ENCODE peak calls at places on chromosomes 1 and 21, in nine cellular contexts. V is fibroblast of lung, Q is lower leg skin, H is neural progenitor cell, O is NB4, Y is colonic mucosa, B is left lung, M is AG04449, U is IMR-90. X is an unnamed sample.

GRCh38 chr1:93433407-93433961 is 14.4 kb upstream of the FNBP1L start:
- DNase-seq in H (no peak), U (no peak), M (no peak), Y (no peak), V (no peak), O (no peak), B (no peak), Q (no peak), X (no peak)

GRCh38 chr21:39062196-39062900 is 120.9 kb downstream of the PSMG1 start:
- DNase-seq in M (no peak), Y (no peak), B (no peak), Q (no peak), V (no peak), O (no peak), U (no peak), H (no peak), X (no peak)

GRCh38 chr21:43961382-43961909 is 50.7 kb upstream of the TRAPPC10 start:
- DNase-seq in Q (no peak), B (no peak), H (no peak), O (no peak), V (no peak), M (no peak), U (no peak), Y (no peak), X (no peak)

GRCh38 chr1:40795811-40796586 is 12.4 kb downstream of the KCNQ4 start:
- DNase-seq in U (no peak), O (no peak), M (no peak), V (no peak), H (no peak), Q (no peak), B (no peak), Y (no peak), X (no peak)

GRCh38 chr1:221777434-221778072 is 35.7 kb upstream of the DUSP10 start:
- DNase-seq in B (no peak), V (no peak), U (no peak), H (no peak), Y (no peak), Q (no peak), O (peak), M (no peak), X (no peak)

GRCh38 chr1:205423814-205424399 is 2.1 kb upstream of the LEMD1 start:
- DNase-seq in M (no peak), Q (no peak), B (no peak), V (no peak), H (no peak), Y (no peak), O (no peak), U (no peak), X (no peak)

GRCh38 chr1:150842964-150843363 is 33.4 kb downstream of the ARNT start:
- DNase-seq in M (no peak), V (no peak), Y (no peak), O (no peak), B (no peak), U (no peak), H (no peak), Q (no peak), X (no peak)

GRCh38 chr1:9473032-9473792 is 66.1 kb upstream of the SLC25A33 start:
- DNase-seq in U (peak), O (peak), Y (peak), B (peak), H (no peak), M (peak), V (peak), Q (peak), X (peak)

GRCh38 chr1:33433509-33434362 is 2.8 kb upstream of the PHC2 start:
- DNase-seq in H (no peak), Y (peak), Q (peak), O (peak), B (no peak), U (peak), M (peak), V (peak), X (peak)

GRCh38 chr1:4307468-4307845 is 347.0 kb upstream of the AJAP1 start:
- DNase-seq in M (no peak), Y (no peak), B (no peak), V (no peak), Q (peak), U (no peak), O (no peak), H (no peak), X (no peak)

GRCh38 chr1:206470692-206471414 is 577 bp downstream of the IKBKE start:
- DNase-seq in Y (peak), V (peak), U (peak), O (peak), M (no peak), Q (no peak), H (peak), B (peak), X (no peak)

GRCh38 chr1:22133247-22133927 is 9.5 kb downstream of the WNT4 start:
- DNase-seq in Q (no peak), H (peak), M (no peak), O (no peak), U (no peak), B (peak), Y (no peak), V (no peak), X (no peak)

GRCh38 chr1:156456625-156457465 is 43.7 kb downstream of the MEF2D start:
- DNase-seq in Y (peak), O (peak), U (peak), H (peak), Q (peak), M (peak), V (peak), B (peak), X (peak)

GRCh38 chr1:189669846-189670245 is 807.8 kb downstream of the BRINP3 start:
- DNase-seq in M (no peak), H (no peak), Y (no peak), B (no peak), V (peak), Q (no peak), O (no peak), U (peak), X (no peak)

GRCh38 chr1:2921970-2922686 is 99.1 kb upstream of the ACTRT2 start:
- DNase-seq in Y (peak), U (no peak), M (no peak), B (no peak), Q (no peak), V (no peak), H (no peak), O (peak), X (no peak)

GRCh38 chr1:33032126-33032869 is 4.4 kb downstream of the AK2 start:
- DNase-seq in Y (no peak), O (peak), H (no peak), V (peak), M (no peak), Q (no peak), U (peak), B (no peak), X (no peak)

GRCh38 chr1:70847013-70847412 is 200.6 kb downstream of the PTGER3 start:
- DNase-seq in U (no peak), Y (no peak), M (no peak), H (peak), V (no peak), O (no peak), Q (no peak), B (peak), X (no peak)

GRCh38 chr21:45033791-45034555 is 40.4 kb upstream of the ADARB1 start:
- DNase-seq in H (no peak), O (no peak), B (peak), Y (no peak), M (no peak), U (peak), Q (no peak), V (peak), X (peak)

GRCh38 chr1:244054247-244054923 is 3.3 kb downstream of the ZBTB18 start:
- DNase-seq in V (no peak), H (peak), Q (peak), Y (no peak), B (peak), U (no peak), M (no peak), O (no peak), X (no peak)

GRCh38 chr1:6483010-6483760 is 8.3 kb downstream of the PLEKHG5 start:
- DNase-seq in Y (peak), B (no peak), M (no peak), U (no peak), O (no peak), H (no peak), Q (no peak), V (no peak), X (no peak)
- TF ChIP-seq CTCF in Y (no peak), B (no peak), M (no peak), U (no peak), O (no peak), H (no peak), Q (no peak), V (no peak), X (no peak)

GRCh38 chr1:185208626-185209170 is 51.7 kb downstream of the SWT1 start:
- DNase-seq in V (no peak), O (no peak), Y (no peak), H (no peak), B (no peak), U (peak), M (no peak), Q (no peak), X (no peak)

GRCh38 chr1:185207980-185208602 is 51.1 kb downstream of the SWT1 start:
- DNase-seq in H (no peak), V (no peak), B (no peak), O (no peak), U (peak), Q (no peak), Y (no peak), M (no peak), X (no peak)

GRCh38 chr1:185215911-185216310 is 58.9 kb downstream of the SWT1 start:
- DNase-seq in H (no peak), O (no peak), Y (no peak), Q (no peak), V (no peak), M (no peak), B (no peak), U (peak), X (no peak)

GRCh38 chr1:185207178-185207577 is 50.2 kb downstream of the SWT1 start:
- DNase-seq in Q (no peak), O (no peak), M (no peak), Y (no peak), U (no peak), B (no peak), H (no peak), V (no peak), X (no peak)

DNA sequence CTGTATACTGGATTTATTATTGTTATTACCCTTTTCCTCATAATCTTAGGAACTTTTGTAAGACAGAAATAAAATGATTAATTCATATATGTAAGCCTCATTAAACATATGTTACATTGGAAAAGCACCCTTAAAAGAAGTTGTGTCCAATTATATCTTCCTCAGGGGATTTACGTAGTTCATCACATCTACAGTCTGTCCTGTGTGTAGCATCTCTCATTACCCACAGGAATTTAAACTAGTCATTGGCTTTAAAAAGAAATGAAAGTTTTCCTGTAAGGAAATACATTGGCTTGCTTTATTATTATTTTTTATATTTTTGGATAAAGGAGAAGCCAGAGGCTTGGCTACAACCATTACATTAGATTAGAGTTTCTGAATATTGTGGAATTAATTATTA is 56.1 kb downstream of the SWT1 start:
- DNase-seq in H (no peak), Q (no peak), Y (no peak), O (no peak), V (peak), U (peak), M (peak), B (no peak), X (peak)
- H3K4me3 ChIP-seq in H (no peak), Q (no peak), Y (no peak), O (no peak), V (no peak), U (no peak), M (no peak), B (no peak), X (no peak)

GRCh38 chr1:28720376-28720775 is 16.4 kb upstream of the YTHDF2 start:
- DNase-seq in U (no peak), B (no peak), O (no peak), Y (no peak), H (no peak), V (no peak), Q (no peak), M (no peak), X (no peak)

GRCh38 chr1:28719332-28719619 is 17.5 kb upstream of the YTHDF2 start:
- DNase-seq in O (no peak), Y (no peak), U (no peak), V (no peak), H (no peak), M (no peak), Q (no peak), B (no peak), X (no peak)

GRCh38 chr1:28716336-28716735 is 20.4 kb upstream of the YTHDF2 start:
- DNase-seq in O (no peak), M (no peak), Y (no peak), H (no peak), U (no peak), B (no peak), V (no peak), Q (no peak), X (no peak)

GRCh38 chr1:28718601-28719331 is 18.0 kb upstream of the YTHDF2 start:
- DNase-seq in M (no peak), U (peak), O (no peak), B (no peak), V (peak), Y (no peak), Q (no peak), H (peak), X (peak)

GRCh38 chr1:28718166-28718565 is 18.6 kb upstream of the YTHDF2 start:
- DNase-seq in B (no peak), Y (no peak), H (no peak), V (no peak), O (no peak), Q (no peak), U (no peak), M (no peak), X (no peak)
- TF ChIP-seq CTCF in B (no peak), Y (no peak), H (no peak), V (no peak), O (no peak), Q (no peak), U (no peak), M (no peak), X (no peak)

DNA sequence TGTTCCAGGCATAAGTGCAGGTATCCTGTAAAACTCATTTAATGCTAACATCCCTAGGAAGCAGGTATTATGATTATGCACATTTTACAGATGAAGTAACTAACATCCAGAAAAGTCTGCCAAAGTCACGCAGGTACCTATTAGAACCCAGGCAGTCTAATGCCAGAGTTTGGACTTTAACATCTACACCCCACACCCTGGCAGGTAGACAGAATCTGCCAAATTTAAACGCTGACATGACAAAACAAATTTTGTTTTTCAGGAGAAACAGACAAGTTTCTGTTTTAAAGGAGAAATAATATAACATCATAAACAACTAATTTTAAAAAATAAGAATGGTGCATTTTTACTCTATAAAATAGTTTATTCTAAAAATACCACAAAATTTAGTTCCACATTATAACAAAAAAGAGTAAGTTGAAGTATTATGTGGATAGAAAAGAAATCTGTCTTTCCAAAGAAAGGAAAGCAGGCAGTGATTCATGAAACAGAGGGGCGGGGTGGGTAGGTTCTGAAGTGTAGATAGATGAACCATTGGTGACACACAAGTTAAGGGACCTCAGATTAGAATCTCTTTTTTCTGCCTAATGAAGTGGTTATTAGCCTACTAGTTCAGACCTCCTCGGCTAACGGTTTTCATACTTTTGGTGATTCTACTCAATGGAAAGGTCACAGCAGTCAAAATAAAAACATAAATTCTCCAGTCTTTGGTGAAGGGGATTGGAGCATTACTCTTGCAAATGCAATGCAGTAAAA is 1.7 kb downstream of the ASPM start:
- DNase-seq in Y (no peak), U (peak), B (no peak), M (no peak), O (peak), H (no peak), V (peak), Q (no peak), X (no peak)
- H3K4me3 ChIP-seq in Y (no peak), U (peak), B (no peak), M (peak), O (peak), H (peak), V (peak), Q (no peak), X (peak)

DNA sequence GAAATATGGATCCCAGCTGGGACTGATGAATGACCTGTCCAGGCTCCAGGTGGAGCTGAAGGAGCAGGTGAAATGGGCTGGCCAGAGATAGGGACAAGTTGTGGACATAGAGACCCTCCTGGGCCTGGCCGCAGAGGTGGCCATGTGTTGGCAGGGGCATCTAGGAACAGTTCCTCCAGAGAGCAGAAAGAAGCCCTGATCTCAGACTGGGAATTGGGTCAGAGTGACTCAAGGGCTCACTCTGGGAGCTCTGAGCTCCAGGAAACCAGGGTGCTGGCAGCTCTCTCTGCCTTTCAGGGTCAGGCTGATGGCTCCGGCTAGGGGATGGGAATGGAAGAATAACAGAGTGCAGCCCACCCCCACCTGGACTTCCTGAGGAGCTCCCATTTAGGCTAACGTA is 3.0 kb downstream of the NT5C1A start:
- DNase-seq in H (no peak), B (no peak), Q (no peak), M (no peak), Y (no peak), V (no peak), O (no peak), U (no peak), X (no peak)
- TF ChIP-seq CTCF in H (no peak), B (no peak), Q (no peak), M (no peak), Y (no peak), V (no peak), O (no peak), U (no peak), X (no peak)

DNA sequence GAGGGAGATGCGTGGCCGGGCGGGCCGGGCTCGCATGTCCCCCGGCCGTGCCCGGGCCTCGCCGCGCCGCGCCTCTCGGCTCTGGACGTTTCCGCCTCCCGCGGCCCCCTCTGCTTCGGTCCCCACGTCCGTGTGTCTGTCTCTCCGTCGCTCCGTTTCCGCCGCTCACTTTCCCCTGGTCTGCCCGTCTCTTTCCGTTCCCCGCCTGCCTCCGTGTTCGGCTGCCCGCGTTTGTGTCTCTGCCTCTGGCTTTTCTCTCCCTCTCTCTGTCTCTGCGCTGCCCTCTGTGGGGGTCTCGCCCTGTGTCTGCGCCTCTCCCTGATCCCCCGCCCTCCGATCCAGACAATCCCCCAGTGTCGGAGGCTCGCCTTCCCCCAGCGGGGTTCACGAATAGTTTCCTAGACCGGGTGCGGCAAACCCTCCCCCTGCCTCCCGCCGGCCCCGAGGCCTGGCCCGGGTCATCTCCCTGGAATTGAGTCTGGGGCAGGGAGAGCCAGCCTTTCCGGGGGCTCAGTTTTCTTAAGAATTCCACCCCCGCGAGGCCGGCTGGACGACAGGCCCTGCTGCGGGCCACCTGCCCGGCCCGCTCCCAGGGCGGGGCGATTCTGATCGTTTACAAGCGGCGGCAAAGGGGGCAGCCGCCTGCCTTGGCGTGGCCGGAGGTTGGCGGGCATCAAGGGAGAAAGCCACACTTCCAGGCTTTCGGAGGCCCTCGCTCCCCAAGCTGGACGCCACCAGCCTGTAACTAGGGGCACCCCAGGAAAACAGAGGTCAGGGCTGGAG is 841 bp downstream of the NBL1 start:
- DNase-seq in Q (no peak), H (peak), B (no peak), O (peak), Y (peak), M (no peak), V (no peak), U (no peak), X (no peak)
- H3K4me3 ChIP-seq in Q (peak), H (peak), B (peak), O (peak), Y (peak), M (peak), V (peak), U (peak), X (peak)

DNA sequence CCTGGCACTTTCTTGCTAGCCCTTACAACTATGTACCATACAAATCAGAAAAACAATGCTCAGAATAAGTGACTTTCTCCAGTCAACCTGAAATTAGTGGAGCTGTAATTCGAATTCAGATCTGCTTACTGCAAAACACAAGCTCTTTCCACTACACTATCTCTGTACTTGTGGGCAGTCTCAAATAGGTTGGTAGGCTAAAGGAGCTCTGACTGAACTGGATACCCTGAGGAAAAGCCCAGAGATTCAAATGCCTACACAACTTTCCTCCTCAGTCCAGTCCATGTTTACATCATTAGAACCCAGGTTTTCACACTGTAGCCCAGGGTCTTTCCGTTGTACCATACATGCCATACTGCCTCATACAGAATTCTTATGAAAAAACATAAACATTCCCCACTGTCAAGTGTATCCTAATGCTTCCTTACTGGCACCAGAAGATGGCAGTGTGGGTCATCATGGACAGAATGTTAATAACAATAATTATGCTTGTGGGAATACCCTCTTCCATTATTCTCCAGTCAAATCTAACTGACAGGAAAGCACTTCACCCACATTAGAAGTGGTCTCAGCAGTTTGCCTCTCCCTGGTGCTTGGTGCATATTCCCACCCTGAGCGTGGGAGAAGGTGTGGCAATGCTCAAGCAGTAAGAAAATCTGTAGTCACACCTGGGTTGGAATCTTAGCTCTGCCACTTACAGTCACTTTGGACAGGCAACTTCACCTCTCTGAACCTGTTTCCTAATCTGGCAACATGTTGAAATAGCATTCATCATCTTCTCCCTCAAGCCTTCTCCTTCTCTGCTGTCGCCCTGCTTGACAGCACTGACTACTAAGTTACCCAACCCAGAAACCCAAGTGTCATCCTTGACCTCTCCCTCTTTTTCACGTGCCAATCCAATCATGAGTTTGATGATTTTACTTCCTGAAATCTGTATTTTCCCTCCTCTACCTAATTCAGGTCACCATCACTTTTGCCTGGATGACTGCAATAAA is 14.4 kb upstream of the ZFYVE9 start:
- DNase-seq in Q (no peak), Y (peak), U (peak), O (peak), H (no peak), V (peak), B (no peak), M (peak), X (no peak)
- TF ChIP-seq CTCF in Q (no peak), Y (peak), U (peak), O (peak), H (peak), V (peak), B (peak), M (peak), X (peak)

X was measured in AG09309.